ENCODE peak calls at places on chromosomes 7 and 10, in nine cellular contexts. U, Y, H, D, I, K, R, C and J are unnamed samples. For H3K4me1, the result is how much of the 10 kb centered on the place peaks cover.

GRCh38 chr7:22576941-22577927 is 77.2 kb upstream of the STEAP1B start:
- DNase-seq in U (no peak), Y (no peak), H (no peak), D (peak), I (peak), K (peak), R (no peak), C (no peak), J (peak)

GRCh38 chr7:6221340-6222319 is 50.8 kb downstream of the CYTH3 start:
- DNase-seq in U (no peak), Y (no peak), H (no peak), D (peak), I (no peak), K (no peak), R (peak), C (no peak), J (no peak)

GRCh38 chr7:152894295-152895170 is 135.0 kb downstream of the ACTR3B start:
- DNase-seq in U (peak), Y (no peak), H (no peak), D (no peak), I (peak), K (no peak), R (no peak), C (no peak), J (no peak)

GRCh38 chr10:125086716-125087115 is 73.6 kb downstream of the CTBP2 start:
- DNase-seq in U (peak), Y (no peak), H (no peak), D (no peak), I (peak), K (no peak), R (no peak), C (no peak), J (peak)

GRCh38 chr10:102549549-102549948 is 45.8 kb downstream of the SUFU start:
- DNase-seq in U (no peak), Y (no peak), H (no peak), D (no peak), I (no peak), K (no peak), R (no peak), C (no peak), J (no peak)

GRCh38 chr10:110083884-110084283 is 76.1 kb downstream of the ADD3 start:
- DNase-seq in U (no peak), Y (no peak), H (no peak), D (peak), I (no peak), K (peak), R (no peak), C (no peak), J (no peak)

GRCh38 chr7:85475071-85475470 is 288.2 kb upstream of the SEMA3D start:
- DNase-seq in U (no peak), Y (no peak), H (no peak), D (no peak), I (no peak), K (no peak), R (no peak), C (no peak), J (no peak)

GRCh38 chr10:103145860-103146466 is 47.1 kb downstream of the NT5C2 start:
- DNase-seq in U (no peak), Y (no peak), H (peak), D (peak), I (peak), K (peak), R (no peak), C (no peak), J (peak)

GRCh38 chr10:49312291-49312869 is 13.4 kb downstream of the C10orf71 start:
- DNase-seq in U (peak), Y (no peak), H (no peak), D (no peak), I (no peak), K (no peak), R (no peak), C (no peak), J (no peak)

GRCh38 chr7:151272410-151272809 is 23.9 kb upstream of the SMARCD3 start:
- DNase-seq in U (no peak), Y (no peak), H (no peak), D (no peak), I (no peak), K (no peak), R (no peak), C (no peak), J (no peak)

GRCh38 chr10:49164587-49165188 is 23.5 kb downstream of the TMEM273 start:
- DNase-seq in U (peak), Y (no peak), H (no peak), D (peak), I (peak), K (peak), R (peak), C (peak), J (no peak)

GRCh38 chr7:131800008-131800407 is 243.6 kb upstream of the PODXL start:
- DNase-seq in U (no peak), Y (no peak), H (no peak), D (no peak), I (no peak), K (no peak), R (no peak), C (no peak), J (no peak)

GRCh38 chr7:69411466-69411865 is 186.8 kb upstream of the AUTS2 start:
- DNase-seq in U (peak), Y (no peak), H (no peak), D (no peak), I (no peak), K (no peak), R (no peak), C (no peak), J (no peak)

GRCh38 chr10:22911889-22912762 is 15.7 kb upstream of the ARMC3 start:
- DNase-seq in U (no peak), Y (no peak), H (no peak), D (no peak), I (peak), K (no peak), R (no peak), C (no peak), J (no peak)

GRCh38 chr10:31146496-31147219 is 115.0 kb upstream of the ZNF438 start:
- DNase-seq in U (no peak), Y (no peak), H (peak), D (peak), I (no peak), K (peak), R (no peak), C (no peak), J (peak)

GRCh38 chr10:44520651-44521050 is 135.8 kb upstream of the CXCL12 start:
- DNase-seq in U (no peak), Y (no peak), H (no peak), D (peak), I (no peak), K (no peak), R (no peak), C (no peak), J (no peak)

GRCh38 chr10:131400518-131400917 is 89.0 kb upstream of the TCERG1L start:
- DNase-seq in U (peak), Y (no peak), H (no peak), D (no peak), I (no peak), K (no peak), R (no peak), C (no peak), J (no peak)
- TF ChIP-seq CTCF in U (no peak), Y (no peak), H (no peak), D (no peak), I (no peak), K (no peak), R (no peak), C (no peak), J (no peak)

DNA sequence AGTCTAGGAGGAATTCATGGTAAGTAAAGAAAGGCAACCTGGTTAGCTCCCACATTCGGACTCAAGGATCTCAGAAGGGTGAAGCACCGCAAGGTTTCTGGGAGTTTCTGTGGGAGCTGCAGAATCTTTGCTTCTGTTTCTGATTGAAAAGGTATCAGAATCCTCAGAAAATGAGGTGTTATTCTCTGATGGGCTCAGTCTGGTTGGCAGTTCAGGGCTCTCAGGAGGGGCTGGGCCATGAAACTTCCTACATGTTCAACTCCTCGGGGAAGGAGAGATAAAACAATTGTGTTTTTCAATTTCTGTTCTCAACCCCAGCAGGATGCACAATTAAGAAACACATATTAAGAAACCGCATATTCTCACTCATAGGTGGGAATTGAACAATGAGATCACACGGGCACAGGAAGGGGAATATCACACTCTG is 9.1 kb downstream of the OR2A7 start:
- DNase-seq in U (no peak), Y (no peak), H (no peak), D (no peak), I (no peak), K (no peak), R (no peak), C (peak), J (peak)
- H3K4me1 ChIP-seq in U (under half), Y (under half), H (under half), D (under half), I (under half), K (under half), R (under half), C (under half), J (under half)

GRCh38 chr7:87507446-87507845 is 32.0 kb upstream of the ABCB4 start:
- DNase-seq in U (no peak), Y (no peak), H (no peak), D (no peak), I (no peak), K (no peak), R (no peak), C (no peak), J (no peak)
- TF ChIP-seq CTCF in U (no peak), Y (no peak), H (peak), D (peak), I (no peak), K (no peak), R (no peak), C (no peak), J (no peak)

DNA sequence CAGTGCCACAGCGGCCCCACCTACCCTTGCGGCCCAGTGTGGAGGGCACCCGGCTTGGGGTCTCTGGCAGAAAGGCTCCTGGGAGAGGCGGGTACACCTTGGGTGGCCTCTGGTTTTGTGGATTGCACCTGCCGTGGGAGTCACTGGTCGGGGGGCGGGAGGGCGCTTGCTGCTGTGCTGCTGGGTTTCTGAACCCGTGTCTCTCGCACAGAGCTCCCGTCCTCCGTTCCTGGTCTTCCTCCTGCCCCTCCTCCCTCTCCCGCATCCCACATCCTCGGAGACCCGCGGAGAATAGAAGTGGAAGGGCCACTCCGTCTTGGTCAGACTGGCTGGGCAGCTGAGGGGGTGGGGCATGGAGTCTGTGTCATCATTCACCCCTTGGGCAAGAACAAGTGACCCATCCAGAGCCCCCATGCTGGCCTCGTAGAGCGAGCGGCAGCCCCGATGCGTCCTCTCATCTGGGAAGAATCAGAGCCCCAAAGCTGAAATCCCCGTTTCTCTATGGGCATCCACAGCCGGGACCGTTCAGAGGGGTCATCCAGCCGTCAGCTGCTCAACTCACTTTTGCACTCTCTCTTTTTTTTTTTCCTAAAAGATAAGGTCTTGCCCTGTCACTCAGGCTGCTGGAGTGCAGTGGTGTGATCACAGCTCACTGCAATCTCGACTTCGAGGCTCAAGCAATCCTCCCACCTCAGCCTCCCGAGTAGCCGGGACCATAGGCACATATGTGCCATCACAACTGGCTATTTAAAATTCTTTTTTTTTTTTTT is 4.0 kb downstream of the MAFK start:
- DNase-seq in U (peak), Y (no peak), H (no peak), D (no peak), I (peak), K (no peak), R (no peak), C (no peak), J (peak)
- H3K4me1 ChIP-seq in U (half or more), Y (under half), H (half or more), D (under half), I (half or more), K (under half), R (under half), C (under half), J (under half)

GRCh38 chr10:97102441-97102840 is 83.3 kb downstream of the SLIT1 start:
- DNase-seq in U (no peak), Y (no peak), H (peak), D (no peak), I (no peak), K (no peak), R (no peak), C (no peak), J (no peak)

GRCh38 chr10:97100657-97101056 is 85.1 kb downstream of the SLIT1 start:
- DNase-seq in U (no peak), Y (no peak), H (no peak), D (no peak), I (no peak), K (no peak), R (no peak), C (no peak), J (no peak)

GRCh38 chr10:97099868-97100267 is 85.9 kb downstream of the SLIT1 start:
- DNase-seq in U (no peak), Y (no peak), H (no peak), D (no peak), I (no peak), K (no peak), R (no peak), C (no peak), J (no peak)

GRCh38 chr10:97099089-97099488 is 86.7 kb downstream of the SLIT1 start:
- DNase-seq in U (no peak), Y (no peak), H (no peak), D (no peak), I (no peak), K (no peak), R (no peak), C (no peak), J (no peak)

DNA sequence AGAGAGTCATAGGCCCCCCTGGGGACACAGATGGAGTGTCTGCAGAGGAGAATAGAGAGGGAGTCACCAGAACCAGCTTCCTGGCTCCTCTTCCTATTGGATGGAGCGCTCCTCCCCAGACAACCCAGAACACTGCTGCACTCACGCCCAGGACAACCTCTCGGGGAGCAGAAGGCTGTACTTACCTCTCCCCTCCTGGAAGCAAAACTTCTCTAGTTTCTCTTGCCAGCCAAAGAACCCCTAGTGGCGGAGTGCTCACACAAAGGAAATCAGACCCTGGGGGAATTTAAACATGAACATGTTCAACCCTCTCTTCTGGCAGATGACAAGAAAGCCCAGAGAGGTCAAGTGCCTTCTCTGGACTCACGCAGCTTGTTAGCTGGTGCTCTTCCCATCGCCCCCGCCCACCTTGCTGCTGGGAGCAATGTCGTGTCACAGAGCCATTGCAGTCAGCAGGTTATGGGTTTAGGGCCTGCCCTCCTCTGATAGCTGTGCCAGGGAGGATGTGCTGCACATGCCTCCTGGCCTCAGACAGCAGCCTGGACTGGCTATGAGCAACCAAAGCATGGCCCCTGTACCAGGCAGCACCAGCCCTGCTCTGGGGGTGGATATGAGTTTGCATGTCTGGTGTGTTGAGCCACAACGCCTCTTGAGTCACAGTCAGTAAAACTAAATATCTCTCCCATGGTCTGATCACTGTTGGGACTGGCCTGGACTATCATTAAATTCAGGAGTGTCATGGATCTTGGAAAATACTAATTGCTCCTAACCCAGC is 84.4 kb downstream of the SLIT1 start:
- DNase-seq in U (no peak), Y (no peak), H (no peak), D (no peak), I (no peak), K (no peak), R (no peak), C (no peak), J (no peak)
- TF ChIP-seq CTCF in U (no peak), Y (no peak), H (peak), D (no peak), I (no peak), K (no peak), R (no peak), C (no peak), J (no peak)

GRCh38 chr7:30450983-30451497 is 27.5 kb downstream of the NOD1 start:
- DNase-seq in U (no peak), Y (no peak), H (no peak), D (no peak), I (no peak), K (no peak), R (no peak), C (no peak), J (peak)

GRCh38 chr7:30450123-30450982 is 28.2 kb downstream of the NOD1 start:
- DNase-seq in U (no peak), Y (no peak), H (no peak), D (no peak), I (no peak), K (no peak), R (no peak), C (no peak), J (peak)

GRCh38 chr7:30452278-30452930 is 26.2 kb downstream of the NOD1 start:
- DNase-seq in U (no peak), Y (no peak), H (no peak), D (no peak), I (peak), K (no peak), R (no peak), C (no peak), J (peak)

GRCh38 chr7:30453016-30453415 is 25.6 kb downstream of the NOD1 start:
- DNase-seq in U (no peak), Y (no peak), H (no peak), D (no peak), I (peak), K (no peak), R (no peak), C (no peak), J (no peak)

GRCh38 chr7:30451539-30452277 is 26.9 kb downstream of the NOD1 start:
- DNase-seq in U (no peak), Y (no peak), H (no peak), D (no peak), I (peak), K (no peak), R (no peak), C (no peak), J (peak)
- H3K4me1 ChIP-seq in U (under half), Y (under half), H (under half), D (under half), I (under half), K (under half), R (under half), C (under half), J (under half)

DNA sequence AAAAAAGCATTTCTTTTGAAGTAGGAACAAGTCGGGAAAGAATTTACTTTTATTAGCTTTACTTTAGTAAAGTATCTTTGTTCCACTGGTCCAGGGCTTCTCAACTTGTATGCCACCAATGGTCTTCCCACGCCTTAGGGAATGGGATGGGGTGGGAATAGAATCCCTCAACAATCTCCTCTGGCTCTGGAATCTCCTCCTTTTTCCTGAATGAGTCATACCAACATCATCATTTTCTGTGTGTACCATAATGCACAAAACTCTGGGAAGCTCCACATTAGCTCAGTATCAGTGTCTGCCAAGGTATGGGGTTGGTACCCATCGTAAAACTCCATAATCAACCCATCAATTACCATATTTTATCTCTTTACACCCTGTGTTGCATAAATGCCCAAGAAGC is 159.4 kb upstream of the BMPER start:
- DNase-seq in U (no peak), Y (no peak), H (no peak), D (peak), I (no peak), K (no peak), R (no peak), C (no peak), J (no peak)
- TF ChIP-seq CTCF in U (no peak), Y (no peak), H (no peak), D (no peak), I (no peak), K (no peak), R (no peak), C (no peak), J (no peak)

DNA sequence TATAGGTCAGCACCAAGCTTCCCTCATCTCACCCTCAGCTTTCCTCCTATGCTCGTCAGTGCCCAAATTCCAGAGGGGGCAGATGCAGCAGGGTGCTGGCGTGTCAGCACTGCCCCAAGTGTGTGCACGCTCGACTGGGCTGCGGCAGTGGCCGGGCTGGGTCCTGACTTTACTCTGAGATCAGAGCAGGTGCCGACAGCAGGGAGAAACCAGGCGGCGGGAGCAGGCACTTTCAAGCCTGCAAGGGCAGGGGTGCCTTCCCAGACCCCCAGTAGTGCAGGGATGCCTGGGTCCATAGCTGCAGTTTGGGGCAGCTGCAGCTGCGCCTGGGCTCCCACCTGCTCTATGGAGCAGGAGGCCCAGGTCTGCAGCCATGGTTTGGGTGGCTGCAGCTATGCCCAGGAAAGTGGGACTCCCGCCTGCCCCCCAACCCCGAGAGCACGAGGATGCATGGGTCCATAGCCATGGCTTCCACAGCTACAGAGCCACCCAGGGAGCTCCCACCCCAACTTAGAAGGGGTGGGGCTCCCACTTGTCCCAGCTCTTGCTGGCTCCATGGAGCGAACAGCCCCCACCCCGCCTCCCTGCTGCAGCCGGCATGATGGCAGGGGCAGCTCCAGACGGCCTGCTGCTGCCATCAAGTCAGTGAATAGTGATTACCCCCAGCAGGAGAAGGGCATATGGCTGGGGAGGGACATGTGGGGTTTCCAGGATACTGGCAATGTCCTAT is 199.2 kb upstream of the KMT2E start:
- DNase-seq in U (no peak), Y (no peak), H (no peak), D (no peak), I (no peak), K (no peak), R (no peak), C (no peak), J (no peak)
- H3K4me1 ChIP-seq in U (under half), Y (under half), H (under half), D (under half), I (under half), K (under half), R (under half), C (under half), J (under half)

GRCh38 chr7:53596230-53596629 is 560.8 kb downstream of the POM121L12 start:
- DNase-seq in U (no peak), Y (no peak), H (no peak), D (no peak), I (no peak), K (peak), R (no peak), C (no peak), J (no peak)
- TF ChIP-seq CTCF in U (no peak), Y (no peak), H (no peak), D (no peak), I (no peak), K (peak), R (no peak), C (no peak), J (peak)

GRCh38 chr10:80410122-80410521 is 1.8 kb downstream of the PRXL2A start:
- DNase-seq in U (no peak), Y (no peak), H (no peak), D (no peak), I (no peak), K (no peak), R (no peak), C (no peak), J (no peak)
- H3K4me1 ChIP-seq in U (under half), Y (under half), H (half or more), D (under half), I (under half), K (under half), R (under half), C (under half), J (under half)